ENCODE peak calls at places on chromosomes 3 and 15, in seven cellular contexts. B is IMR-90, N is neuronal stem cell, Q is trophoblast cell, P is mesenchymal stem cell, G is mesendoderm, K is H9. Z is an unnamed sample.

GRCh38 chr3:160566499-160566898 is 1.1 kb upstream of the KPNA4 start:
- DNase-seq in B (no peak), N (no peak), Q (no peak), P (no peak), G (no peak), K (no peak), Z (no peak)

GRCh38 chr3:41175365-41175764 is 23.9 kb upstream of the CTNNB1 start:
- DNase-seq in B (no peak), N (no peak), Q (no peak), P (peak; percentile 11), G (peak; percentile 77), K (no peak), Z (no peak)

GRCh38 chr15:48602358-48603122 is 43.0 kb downstream of the FBN1 start:
- DNase-seq in B (peak; percentile 81), N (no peak), Q (no peak), P (peak; percentile 76), G (peak; percentile 91), K (no peak), Z (no peak)

GRCh38 chr3:85576091-85576690 is 617.4 kb downstream of the CADM2 start:
- DNase-seq in B (peak; percentile 55), N (peak; percentile 48), Q (peak; percentile 23), P (peak; percentile 25), G (peak; percentile 74), K (peak; percentile 70), Z (peak; percentile 39)

GRCh38 chr15:64251658-64252057 is 88.8 kb upstream of the PPIB start:
- DNase-seq in B (no peak), N (no peak), Q (no peak), P (no peak), G (no peak), K (no peak), Z (no peak)

GRCh38 chr3:168952551-168952950 is 711.0 kb downstream of the MECOM start:
- DNase-seq in B (peak; percentile 47), N (no peak), Q (no peak), P (peak; percentile 4), G (peak; percentile 16), K (no peak), Z (no peak)

GRCh38 chr3:65412591-65412990 is 626.1 kb downstream of the MAGI1 start:
- DNase-seq in B (no peak), N (no peak), Q (no peak), P (peak; percentile 5), G (peak; percentile 54), K (no peak), Z (no peak)

GRCh38 chr3:150370982-150371381 is 37.1 kb upstream of the TSC22D2 start:
- DNase-seq in B (no peak), N (no peak), Q (no peak), P (peak; percentile 37), G (no peak), K (no peak), Z (no peak)

GRCh38 chr3:65951836-65952505 is 86.7 kb downstream of the MAGI1 start:
- DNase-seq in B (peak; percentile 46), N (no peak), Q (no peak), P (peak; percentile 34), G (no peak), K (no peak), Z (no peak)

GRCh38 chr3:72021531-72021930 is 236.6 kb upstream of the PROK2 start:
- DNase-seq in B (no peak), N (no peak), Q (no peak), P (no peak), G (no peak), K (no peak), Z (no peak)

GRCh38 chr3:89380006-89380405 is 272.6 kb downstream of the EPHA3 start:
- DNase-seq in B (peak; percentile 54), N (no peak), Q (peak; percentile 4), P (peak; percentile 64), G (no peak), K (no peak), Z (no peak)

GRCh38 chr3:37053337-37053736 is 60.0 kb downstream of the MLH1 start:
- DNase-seq in B (no peak), N (no peak), Q (no peak), P (no peak), G (no peak), K (no peak), Z (no peak)

GRCh38 chr15:40029979-40030893 is 8.7 kb downstream of the SRP14 start:
- DNase-seq in B (peak; percentile 22), N (no peak), Q (no peak), P (no peak), G (peak; percentile 69), K (no peak), Z (no peak)

GRCh38 chr15:52078197-52078875 is 34.2 kb downstream of the BCL2L10 start:
- DNase-seq in B (no peak), N (no peak), Q (no peak), P (no peak), G (no peak), K (no peak), Z (no peak)

GRCh38 chr15:52080993-52081392 is 31.6 kb downstream of the BCL2L10 start:
- DNase-seq in B (no peak), N (no peak), Q (no peak), P (no peak), G (no peak), K (no peak), Z (no peak)

GRCh38 chr15:52080031-52080430 is 32.5 kb downstream of the BCL2L10 start:
- DNase-seq in B (no peak), N (no peak), Q (no peak), P (no peak), G (no peak), K (no peak), Z (no peak)

GRCh38 chr15:52078876-52079700 is 33.5 kb downstream of the BCL2L10 start:
- DNase-seq in B (peak; percentile 56), N (peak; percentile 69), Q (peak; percentile 59), P (peak; percentile 67), G (peak; percentile 82), K (peak; percentile 82), Z (peak; percentile 96)

GRCh38 chr15:52076889-52077781 is 35.4 kb downstream of the BCL2L10 start:
- DNase-seq in B (peak; percentile 90), N (no peak), Q (peak; percentile 28), P (peak; percentile 94), G (peak; percentile 13), K (no peak), Z (no peak)
- H4K8ac ChIP-seq in B (peak overlapping the region; percentile 94), N (no peak overlapping the region), Q (no peak overlapping the region), P (peak overlapping the region; percentile 64), G (no peak overlapping the region), K (no peak overlapping the region), Z (no peak overlapping the region)

DNA sequence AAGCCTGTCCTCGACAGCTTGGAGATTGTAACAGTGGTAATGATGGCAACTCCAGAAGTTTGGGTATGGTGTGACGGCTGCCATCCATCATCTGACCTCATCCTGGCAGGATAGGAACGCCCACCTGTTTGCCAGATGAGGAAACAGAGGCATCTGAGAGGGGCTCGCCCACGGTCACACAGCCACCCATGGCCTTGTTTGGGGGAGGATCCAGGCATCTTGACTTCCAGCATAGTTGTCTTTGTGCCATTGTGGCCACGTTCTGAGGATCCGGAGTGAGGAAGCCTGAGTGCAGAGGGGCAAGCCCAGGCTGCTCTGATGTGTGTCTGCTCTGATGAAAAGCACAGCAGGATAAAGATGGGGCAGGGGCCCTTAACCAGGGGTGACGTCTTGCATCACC is 58.6 kb downstream of the FGD5 start:
- DNase-seq in B (no peak), N (no peak), Q (no peak), P (no peak), G (no peak), K (no peak), Z (no peak)
- H4K8ac ChIP-seq in B (no peak overlapping the region), N (no peak overlapping the region), Q (no peak overlapping the region), P (no peak overlapping the region), G (no peak overlapping the region), K (no peak overlapping the region), Z (peak overlapping the region; percentile 21)

GRCh38 chr3:192128922-192129321 is 598.4 kb downstream of the FGF12 start:
- DNase-seq in B (no peak), N (no peak), Q (no peak), P (no peak), G (no peak), K (no peak), Z (no peak)

GRCh38 chr3:192130534-192131132 is 596.7 kb downstream of the FGF12 start:
- DNase-seq in B (peak; percentile 2), N (peak; percentile 3), Q (peak; percentile 43), P (peak; percentile 52), G (peak; percentile 58), K (peak; percentile 50), Z (peak; percentile 47)

GRCh38 chr3:192129586-192129985 is 597.8 kb downstream of the FGF12 start:
- DNase-seq in B (no peak), N (no peak), Q (no peak), P (no peak), G (no peak), K (no peak), Z (no peak)

GRCh38 chr3:192128060-192128459 is 599.3 kb downstream of the FGF12 start:
- DNase-seq in B (no peak), N (no peak), Q (no peak), P (no peak), G (no peak), K (no peak), Z (no peak)

DNA sequence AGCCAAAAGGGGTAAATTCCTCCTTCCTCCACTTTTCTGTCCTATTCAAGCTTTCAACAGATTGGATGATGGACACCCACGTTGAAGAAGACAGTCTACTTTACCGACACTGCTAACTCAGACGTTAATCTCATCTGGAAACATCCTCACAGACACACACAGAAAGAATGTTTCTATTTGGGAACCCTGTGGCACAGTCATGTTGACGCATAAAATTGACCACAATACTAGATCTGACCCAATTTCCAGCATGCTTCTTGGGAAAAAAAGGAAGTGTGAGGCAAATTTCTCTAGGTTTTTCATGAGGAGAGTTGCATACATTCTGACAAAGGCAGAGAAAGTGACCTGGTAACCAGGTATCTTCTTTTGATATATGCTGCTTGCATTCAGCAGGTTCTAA is 594.1 kb downstream of the FGF12 start:
- DNase-seq in B (no peak), N (no peak), Q (no peak), P (no peak), G (no peak), K (no peak), Z (no peak)
- H4K8ac ChIP-seq in B (no peak overlapping the region), N (no peak overlapping the region), Q (no peak overlapping the region), P (no peak overlapping the region), G (no peak overlapping the region), K (no peak overlapping the region), Z (no peak overlapping the region)

DNA sequence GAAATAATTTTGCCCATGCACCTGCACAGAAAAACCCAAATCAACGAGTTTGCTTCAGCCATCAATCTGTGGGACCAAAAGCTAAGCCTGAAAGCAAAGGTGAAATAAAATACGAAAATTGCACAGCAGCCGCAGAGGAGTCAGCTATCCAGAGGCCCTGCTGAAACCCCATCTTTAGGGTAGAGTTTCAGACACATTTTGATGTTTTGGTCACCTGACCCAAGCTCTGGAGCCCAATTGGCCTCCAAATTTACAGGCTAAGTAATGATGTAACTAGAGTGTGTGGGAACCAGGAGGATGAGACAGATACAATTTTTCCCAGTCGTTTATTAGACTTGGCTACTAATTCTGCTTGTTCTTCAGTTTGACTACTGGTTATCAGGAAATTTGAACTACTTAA is 308.6 kb upstream of the ATP11B start:
- DNase-seq in B (no peak), N (no peak), Q (no peak), P (no peak), G (no peak), K (no peak), Z (no peak)
- H4K8ac ChIP-seq in B (no peak overlapping the region), N (no peak overlapping the region), Q (no peak overlapping the region), P (no peak overlapping the region), G (no peak overlapping the region), K (no peak overlapping the region), Z (no peak overlapping the region)

Z was measured in H1.